ENCODE peak calls at places on chromosomes 7 and 10, in ten cellular contexts. One of them, this sample, is unnamed.

GRCh38 chr7:92246363-92247101 is 758 bp downstream of the ANKIB1 start:
- DNase-seq in fibroblast of lung: peak
- DNase-seq in endothelial cell: peak
- DNase-seq in nephron progenitor cell: peak
- DNase-seq in AG04449: no peak
- DNase-seq in body of pancreas: peak
- DNase-seq in dorsolateral prefrontal cortex: peak
- DNase-seq in gastrocnemius medialis: no peak
- DNase-seq in HCT116: no peak
- DNase-seq in OCI-LY7: peak
- DNase-seq in this sample: peak

GRCh38 chr7:104836976-104837375 is 177.0 kb upstream of the KMT2E start:
- DNase-seq in gastrocnemius medialis: no peak
- DNase-seq in dorsolateral prefrontal cortex: no peak
- DNase-seq in AG04449: no peak
- DNase-seq in body of pancreas: no peak
- DNase-seq in fibroblast of lung: no peak
- DNase-seq in HCT116: no peak
- DNase-seq in nephron progenitor cell: no peak
- DNase-seq in OCI-LY7: no peak
- DNase-seq in endothelial cell: no peak
- DNase-seq in this sample: no peak

GRCh38 chr7:55065079-55065478 is 46.3 kb downstream of the EGFR start:
- DNase-seq in fibroblast of lung: peak
- DNase-seq in dorsolateral prefrontal cortex: no peak
- DNase-seq in endothelial cell: no peak
- DNase-seq in gastrocnemius medialis: no peak
- DNase-seq in nephron progenitor cell: no peak
- DNase-seq in AG04449: peak
- DNase-seq in OCI-LY7: no peak
- DNase-seq in HCT116: peak
- DNase-seq in body of pancreas: no peak
- DNase-seq in this sample: no peak

GRCh38 chr7:131633342-131633843 is 77.0 kb upstream of the PODXL start:
- DNase-seq in endothelial cell: no peak
- DNase-seq in body of pancreas: no peak
- DNase-seq in nephron progenitor cell: no peak
- DNase-seq in AG04449: no peak
- DNase-seq in dorsolateral prefrontal cortex: no peak
- DNase-seq in gastrocnemius medialis: no peak
- DNase-seq in OCI-LY7: no peak
- DNase-seq in fibroblast of lung: peak
- DNase-seq in HCT116: no peak
- DNase-seq in this sample: no peak

GRCh38 chr7:65397730-65398142 is 24.1 kb downstream of the ZNF92 start:
- DNase-seq in endothelial cell: no peak
- DNase-seq in fibroblast of lung: peak
- DNase-seq in OCI-LY7: no peak
- DNase-seq in AG04449: no peak
- DNase-seq in body of pancreas: no peak
- DNase-seq in nephron progenitor cell: no peak
- DNase-seq in gastrocnemius medialis: no peak
- DNase-seq in dorsolateral prefrontal cortex: no peak
- DNase-seq in HCT116: no peak
- DNase-seq in this sample: no peak

GRCh38 chr10:125788156-125789034 is 12.8 kb upstream of the MMP21 start:
- DNase-seq in endothelial cell: peak
- DNase-seq in AG04449: no peak
- DNase-seq in gastrocnemius medialis: no peak
- DNase-seq in nephron progenitor cell: no peak
- DNase-seq in dorsolateral prefrontal cortex: no peak
- DNase-seq in fibroblast of lung: no peak
- DNase-seq in OCI-LY7: peak
- DNase-seq in body of pancreas: no peak
- DNase-seq in HCT116: no peak
- DNase-seq in this sample: peak

GRCh38 chr10:98331888-98332287 is 63.9 kb upstream of the LOXL4 start:
- DNase-seq in nephron progenitor cell: no peak
- DNase-seq in endothelial cell: no peak
- DNase-seq in gastrocnemius medialis: no peak
- DNase-seq in dorsolateral prefrontal cortex: no peak
- DNase-seq in AG04449: no peak
- DNase-seq in body of pancreas: no peak
- DNase-seq in fibroblast of lung: no peak
- DNase-seq in OCI-LY7: peak
- DNase-seq in HCT116: peak
- DNase-seq in this sample: peak

GRCh38 chr10:4257939-4258465 is 473.0 kb upstream of the KLF6 start:
- DNase-seq in body of pancreas: no peak
- DNase-seq in fibroblast of lung: no peak
- DNase-seq in OCI-LY7: no peak
- DNase-seq in AG04449: no peak
- DNase-seq in gastrocnemius medialis: no peak
- DNase-seq in dorsolateral prefrontal cortex: no peak
- DNase-seq in nephron progenitor cell: no peak
- DNase-seq in HCT116: no peak
- DNase-seq in endothelial cell: no peak
- DNase-seq in this sample: no peak

GRCh38 chr10:506451-507354 is 182.8 kb downstream of the DIP2C start:
- DNase-seq in HCT116: no peak
- DNase-seq in gastrocnemius medialis: no peak
- DNase-seq in endothelial cell: no peak
- DNase-seq in fibroblast of lung: no peak
- DNase-seq in body of pancreas: no peak
- DNase-seq in OCI-LY7: no peak
- DNase-seq in nephron progenitor cell: no peak
- DNase-seq in AG04449: no peak
- DNase-seq in dorsolateral prefrontal cortex: peak
- DNase-seq in this sample: no peak

GRCh38 chr7:66152538-66153191 is 38.0 kb downstream of the CRCP start:
- DNase-seq in body of pancreas: no peak
- DNase-seq in HCT116: no peak
- DNase-seq in OCI-LY7: no peak
- DNase-seq in dorsolateral prefrontal cortex: no peak
- DNase-seq in nephron progenitor cell: no peak
- DNase-seq in fibroblast of lung: peak
- DNase-seq in gastrocnemius medialis: no peak
- DNase-seq in endothelial cell: no peak
- DNase-seq in AG04449: no peak
- DNase-seq in this sample: no peak

GRCh38 chr10:104638861-104639594 is 2.1 kb upstream of the SORCS3 start:
- DNase-seq in fibroblast of lung: no peak
- DNase-seq in nephron progenitor cell: peak
- DNase-seq in dorsolateral prefrontal cortex: no peak
- DNase-seq in HCT116: no peak
- DNase-seq in body of pancreas: peak
- DNase-seq in endothelial cell: peak
- DNase-seq in OCI-LY7: no peak
- DNase-seq in gastrocnemius medialis: no peak
- DNase-seq in AG04449: no peak
- DNase-seq in this sample: no peak

GRCh38 chr7:150686030-150686626 is 622 bp downstream of the GIMAP2 start:
- DNase-seq in AG04449: no peak
- DNase-seq in OCI-LY7: no peak
- DNase-seq in dorsolateral prefrontal cortex: no peak
- DNase-seq in body of pancreas: no peak
- DNase-seq in gastrocnemius medialis: no peak
- DNase-seq in endothelial cell: no peak
- DNase-seq in HCT116: no peak
- DNase-seq in nephron progenitor cell: no peak
- DNase-seq in fibroblast of lung: no peak
- DNase-seq in this sample: peak

GRCh38 chr10:107071301-107071700 is 93.2 kb downstream of the SORCS1 start:
- DNase-seq in gastrocnemius medialis: no peak
- DNase-seq in nephron progenitor cell: no peak
- DNase-seq in fibroblast of lung: no peak
- DNase-seq in AG04449: no peak
- DNase-seq in dorsolateral prefrontal cortex: no peak
- DNase-seq in body of pancreas: no peak
- DNase-seq in endothelial cell: no peak
- DNase-seq in OCI-LY7: no peak
- DNase-seq in HCT116: no peak
- DNase-seq in this sample: no peak

GRCh38 chr7:47267346-47267745 is 314.6 kb downstream of the TNS3 start:
- DNase-seq in AG04449: no peak
- DNase-seq in fibroblast of lung: no peak
- DNase-seq in OCI-LY7: no peak
- DNase-seq in gastrocnemius medialis: no peak
- DNase-seq in nephron progenitor cell: no peak
- DNase-seq in dorsolateral prefrontal cortex: no peak
- DNase-seq in HCT116: no peak
- DNase-seq in body of pancreas: no peak
- DNase-seq in endothelial cell: no peak
- DNase-seq in this sample: no peak

DNA sequence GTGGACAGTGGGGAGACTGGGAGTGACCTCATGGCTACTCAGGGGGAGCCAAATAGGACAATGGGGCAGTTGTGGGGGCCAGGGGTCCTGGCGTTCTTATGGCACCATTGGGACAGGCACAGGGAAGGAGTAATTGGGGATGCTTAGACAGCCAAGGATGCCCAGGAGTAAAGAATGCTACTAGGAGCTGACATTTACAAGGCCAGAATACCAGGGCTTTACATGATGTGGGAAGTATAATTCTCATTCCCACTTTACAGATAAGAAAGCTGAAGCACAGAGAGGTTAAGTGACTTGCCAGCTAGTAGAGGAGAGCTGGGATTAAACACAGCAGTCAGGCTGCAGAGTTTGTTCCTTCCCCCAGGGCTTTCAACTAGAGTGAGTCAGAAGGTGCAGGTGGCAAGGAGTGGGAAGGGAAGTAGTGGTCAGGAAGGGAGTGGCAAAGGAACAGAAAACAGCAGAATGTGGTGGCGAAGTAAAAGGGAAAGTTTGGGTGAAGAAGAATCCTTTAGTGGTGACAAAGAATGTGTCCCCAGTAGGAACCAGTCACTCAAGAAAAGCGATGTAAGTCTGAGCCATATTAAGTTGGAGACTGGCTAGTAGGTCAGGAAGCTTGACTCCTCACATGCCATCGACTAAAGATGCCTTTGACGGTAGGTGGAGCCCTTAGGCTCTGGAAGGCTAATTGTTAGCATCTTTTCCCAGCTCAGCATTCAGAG is 32.8 kb downstream of the CPVL start:
- DNase-seq in HCT116: peak
- DNase-seq in AG04449: no peak
- DNase-seq in endothelial cell: peak
- DNase-seq in gastrocnemius medialis: no peak
- DNase-seq in body of pancreas: peak
- DNase-seq in dorsolateral prefrontal cortex: no peak
- DNase-seq in fibroblast of lung: peak
- DNase-seq in OCI-LY7: peak
- DNase-seq in nephron progenitor cell: no peak
- DNase-seq in this sample: peak
- TF ChIP-seq CTCF in HCT116: peak
- TF ChIP-seq CTCF in AG04449: peak
- TF ChIP-seq CTCF in endothelial cell: no peak
- TF ChIP-seq CTCF in gastrocnemius medialis: no peak
- TF ChIP-seq CTCF in body of pancreas: no peak
- TF ChIP-seq CTCF in dorsolateral prefrontal cortex: peak
- TF ChIP-seq CTCF in fibroblast of lung: no peak
- TF ChIP-seq CTCF in OCI-LY7: peak
- TF ChIP-seq CTCF in nephron progenitor cell: peak
- TF ChIP-seq CTCF in this sample: no peak

DNA sequence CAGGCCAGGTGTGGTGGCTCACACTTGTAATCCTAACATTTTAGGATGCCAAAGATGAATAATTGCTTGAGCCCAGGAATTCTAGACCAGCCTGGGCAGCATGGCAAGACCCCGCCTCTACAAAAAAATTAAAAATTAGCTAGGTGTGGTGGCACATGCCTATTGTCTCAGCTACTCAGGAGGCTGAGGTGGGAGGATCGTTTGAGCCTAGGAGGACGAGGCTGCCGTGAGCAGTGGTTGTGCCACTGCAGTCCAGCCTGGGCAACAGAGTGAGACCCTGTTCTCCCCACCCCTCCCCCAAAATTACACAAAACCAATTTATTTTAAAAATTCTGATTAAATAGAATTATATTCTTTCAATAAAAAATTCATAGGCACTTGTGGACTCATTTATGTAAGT is 39.0 kb downstream of the ABCB1 start:
- DNase-seq in AG04449: no peak
- DNase-seq in OCI-LY7: no peak
- DNase-seq in gastrocnemius medialis: no peak
- DNase-seq in HCT116: no peak
- DNase-seq in fibroblast of lung: no peak
- DNase-seq in endothelial cell: no peak
- DNase-seq in nephron progenitor cell: no peak
- DNase-seq in dorsolateral prefrontal cortex: no peak
- DNase-seq in body of pancreas: no peak
- DNase-seq in this sample: no peak
- TF ChIP-seq CTCF in AG04449: no peak
- TF ChIP-seq CTCF in OCI-LY7: no peak
- TF ChIP-seq CTCF in gastrocnemius medialis: no peak
- TF ChIP-seq CTCF in HCT116: no peak
- TF ChIP-seq CTCF in fibroblast of lung: no peak
- TF ChIP-seq CTCF in endothelial cell: no peak
- TF ChIP-seq CTCF in nephron progenitor cell: no peak
- TF ChIP-seq CTCF in dorsolateral prefrontal cortex: no peak
- TF ChIP-seq CTCF in body of pancreas: no peak
- TF ChIP-seq CTCF in this sample: no peak

DNA sequence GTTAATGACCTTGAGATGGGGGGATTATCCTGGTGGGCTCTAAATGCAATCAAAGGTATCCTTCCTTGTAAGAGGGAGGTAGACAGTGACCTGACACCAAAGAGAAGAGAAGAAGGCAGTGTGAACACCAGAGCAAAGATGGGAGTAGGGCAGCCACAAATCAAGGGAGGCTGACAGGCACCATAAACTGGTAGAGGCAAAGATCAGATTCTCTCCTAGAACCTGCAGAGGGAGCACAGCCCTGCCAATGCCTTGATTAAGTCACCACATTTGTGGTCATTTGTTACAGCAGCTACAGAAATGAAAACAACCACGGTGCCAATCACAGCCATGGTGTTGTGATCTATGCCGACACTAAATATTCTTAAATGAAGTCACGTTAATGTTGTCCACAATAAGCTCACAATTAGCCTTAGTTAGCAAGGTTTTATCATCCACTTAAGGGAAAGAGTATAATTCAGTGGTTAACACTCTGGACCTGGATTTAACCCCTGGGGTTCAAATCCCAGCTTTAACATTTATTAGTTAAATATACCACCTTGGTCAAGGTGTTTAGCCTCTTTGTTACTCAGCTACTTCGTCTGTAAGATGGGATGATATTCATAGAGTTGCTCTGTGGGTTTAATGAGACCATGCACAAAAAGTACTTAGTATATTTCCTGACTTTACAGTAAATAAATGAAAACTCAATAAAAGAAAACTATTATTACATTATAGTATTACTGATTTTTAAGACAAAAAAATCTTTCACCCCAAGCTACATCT is 70.8 kb downstream of the SGMS1 start:
- DNase-seq in nephron progenitor cell: peak
- DNase-seq in fibroblast of lung: peak
- DNase-seq in dorsolateral prefrontal cortex: no peak
- DNase-seq in body of pancreas: peak
- DNase-seq in endothelial cell: no peak
- DNase-seq in OCI-LY7: peak
- DNase-seq in AG04449: no peak
- DNase-seq in HCT116: no peak
- DNase-seq in gastrocnemius medialis: no peak
- DNase-seq in this sample: peak
- TF ChIP-seq CTCF in nephron progenitor cell: no peak
- TF ChIP-seq CTCF in fibroblast of lung: peak
- TF ChIP-seq CTCF in dorsolateral prefrontal cortex: peak
- TF ChIP-seq CTCF in body of pancreas: peak
- TF ChIP-seq CTCF in endothelial cell: no peak
- TF ChIP-seq CTCF in OCI-LY7: peak
- TF ChIP-seq CTCF in AG04449: peak
- TF ChIP-seq CTCF in HCT116: peak
- TF ChIP-seq CTCF in gastrocnemius medialis: no peak
- TF ChIP-seq CTCF in this sample: peak

GRCh38 chr7:124276005-124276606 is 243.2 kb upstream of the TMEM229A start:
- DNase-seq in AG04449: no peak
- DNase-seq in OCI-LY7: peak
- DNase-seq in HCT116: peak
- DNase-seq in endothelial cell: peak
- DNase-seq in dorsolateral prefrontal cortex: no peak
- DNase-seq in fibroblast of lung: no peak
- DNase-seq in gastrocnemius medialis: no peak
- DNase-seq in body of pancreas: peak
- DNase-seq in nephron progenitor cell: peak
- DNase-seq in this sample: peak
- TF ChIP-seq CTCF in AG04449: peak
- TF ChIP-seq CTCF in OCI-LY7: peak
- TF ChIP-seq CTCF in HCT116: peak
- TF ChIP-seq CTCF in endothelial cell: peak
- TF ChIP-seq CTCF in dorsolateral prefrontal cortex: peak
- TF ChIP-seq CTCF in fibroblast of lung: peak
- TF ChIP-seq CTCF in gastrocnemius medialis: no peak
- TF ChIP-seq CTCF in body of pancreas: no peak
- TF ChIP-seq CTCF in nephron progenitor cell: peak
- TF ChIP-seq CTCF in this sample: peak

This sample was measured in activated CD8-positive, alpha-beta T cell treated with anti-CD3 and anti-CD28 coated beads for 36 hours.